ENCODE peak calls at places on chromosomes 1 and 21, in five cellular contexts. One of them, this sample, is unnamed.

GRCh38 chr1:101632548-101633256 is 364.0 kb downstream of the OLFM3 start:
- DNase-seq in choroid plexus epithelial cell: no peak
- DNase-seq in stomach: no peak
- DNase-seq in pancreas: no peak
- DNase-seq in AG10803: no peak
- DNase-seq in this sample: no peak

GRCh38 chr1:44447051-44447806 is 42.2 kb downstream of the RNF220 start:
- DNase-seq in choroid plexus epithelial cell: peak
- DNase-seq in stomach: no peak
- DNase-seq in pancreas: no peak
- DNase-seq in AG10803: no peak
- DNase-seq in this sample: no peak

GRCh38 chr1:113142791-113143190 is 69.8 kb downstream of the LRIG2 start:
- DNase-seq in choroid plexus epithelial cell: peak
- DNase-seq in stomach: no peak
- DNase-seq in pancreas: no peak
- DNase-seq in AG10803: peak
- DNase-seq in this sample: no peak

GRCh38 chr21:29943885-29944284 is 4.1 kb upstream of the GRIK1 start:
- DNase-seq in choroid plexus epithelial cell: peak
- DNase-seq in stomach: no peak
- DNase-seq in pancreas: no peak
- DNase-seq in AG10803: no peak
- DNase-seq in this sample: no peak

GRCh38 chr1:188420177-188420576 is 1591.4 kb downstream of the PLA2G4A start:
- DNase-seq in choroid plexus epithelial cell: no peak
- DNase-seq in stomach: no peak
- DNase-seq in pancreas: no peak
- DNase-seq in AG10803: no peak
- DNase-seq in this sample: no peak

GRCh38 chr1:248782311-248782887 is 26.8 kb upstream of the LYPD8 start:
- DNase-seq in choroid plexus epithelial cell: no peak
- DNase-seq in stomach: no peak
- DNase-seq in pancreas: no peak
- DNase-seq in AG10803: no peak
- DNase-seq in this sample: no peak

GRCh38 chr1:25706146-25707089 is 89.8 kb downstream of the MAN1C1 start:
- DNase-seq in choroid plexus epithelial cell: no peak
- DNase-seq in stomach: no peak
- DNase-seq in pancreas: peak
- DNase-seq in AG10803: no peak
- DNase-seq in this sample: no peak

GRCh38 chr1:11070876-11071275 is 11.1 kb upstream of the SRM start:
- DNase-seq in choroid plexus epithelial cell: no peak
- DNase-seq in stomach: no peak
- DNase-seq in pancreas: no peak
- DNase-seq in AG10803: no peak
- DNase-seq in this sample: no peak

GRCh38 chr1:54850737-54851136 is 36.3 kb downstream of the DHCR24 start:
- DNase-seq in choroid plexus epithelial cell: peak
- DNase-seq in stomach: no peak
- DNase-seq in pancreas: no peak
- DNase-seq in AG10803: peak
- DNase-seq in this sample: no peak

GRCh38 chr1:10421637-10422036 is 8.6 kb upstream of the CENPS start:
- DNase-seq in choroid plexus epithelial cell: no peak
- DNase-seq in stomach: no peak
- DNase-seq in pancreas: no peak
- DNase-seq in AG10803: no peak
- DNase-seq in this sample: no peak

GRCh38 chr1:230370109-230370508 is 56.0 kb downstream of the PGBD5 start:
- DNase-seq in choroid plexus epithelial cell: no peak
- DNase-seq in stomach: no peak
- DNase-seq in pancreas: no peak
- DNase-seq in AG10803: no peak
- DNase-seq in this sample: no peak

GRCh38 chr1:36327421-36328087 is 4.1 kb upstream of the EVA1B start:
- DNase-seq in choroid plexus epithelial cell: peak
- DNase-seq in stomach: no peak
- DNase-seq in pancreas: no peak
- DNase-seq in AG10803: peak
- DNase-seq in this sample: no peak

GRCh38 chr1:119467857-119468666 is 38.9 kb upstream of the HSD3B1 start:
- DNase-seq in choroid plexus epithelial cell: no peak
- DNase-seq in stomach: no peak
- DNase-seq in pancreas: no peak
- DNase-seq in AG10803: no peak
- DNase-seq in this sample: no peak

GRCh38 chr21:37799193-37800121 is 116.8 kb downstream of the KCNJ6 start:
- DNase-seq in choroid plexus epithelial cell: peak
- DNase-seq in stomach: no peak
- DNase-seq in pancreas: no peak
- DNase-seq in AG10803: no peak
- DNase-seq in this sample: peak

GRCh38 chr21:46110499-46111192 is 12.7 kb downstream of the COL6A2 start:
- DNase-seq in choroid plexus epithelial cell: no peak
- DNase-seq in stomach: peak
- DNase-seq in pancreas: peak
- DNase-seq in AG10803: no peak
- DNase-seq in this sample: no peak

GRCh38 chr21:38839370-38839681 is 33.6 kb downstream of the ETS2 start:
- DNase-seq in choroid plexus epithelial cell: peak
- DNase-seq in stomach: no peak
- DNase-seq in pancreas: no peak
- DNase-seq in AG10803: no peak
- DNase-seq in this sample: no peak

GRCh38 chr1:172909606-172910326 is 141.0 kb downstream of the TNFSF18 start:
- DNase-seq in choroid plexus epithelial cell: peak
- DNase-seq in stomach: no peak
- DNase-seq in pancreas: no peak
- DNase-seq in AG10803: peak
- DNase-seq in this sample: no peak

GRCh38 chr1:174871886-174872285 is 127.9 kb upstream of the CACYBP start:
- DNase-seq in choroid plexus epithelial cell: no peak
- DNase-seq in stomach: no peak
- DNase-seq in pancreas: no peak
- DNase-seq in AG10803: no peak
- DNase-seq in this sample: no peak

GRCh38 chr21:38428211-38428610 is 70.1 kb downstream of the ERG start:
- DNase-seq in choroid plexus epithelial cell: no peak
- DNase-seq in stomach: no peak
- DNase-seq in pancreas: no peak
- DNase-seq in AG10803: no peak
- DNase-seq in this sample: no peak

GRCh38 chr1:156471496-156472490 is 28.8 kb downstream of the MEF2D start:
- DNase-seq in choroid plexus epithelial cell: peak
- DNase-seq in stomach: peak
- DNase-seq in pancreas: peak
- DNase-seq in AG10803: no peak
- DNase-seq in this sample: no peak

GRCh38 chr21:20311388-20311787 is 686.8 kb upstream of the NCAM2 start:
- DNase-seq in choroid plexus epithelial cell: no peak
- DNase-seq in stomach: no peak
- DNase-seq in pancreas: no peak
- DNase-seq in AG10803: no peak
- DNase-seq in this sample: no peak

GRCh38 chr21:20313013-20313412 is 685.2 kb upstream of the NCAM2 start:
- DNase-seq in choroid plexus epithelial cell: no peak
- DNase-seq in stomach: no peak
- DNase-seq in pancreas: no peak
- DNase-seq in AG10803: no peak
- DNase-seq in this sample: no peak

GRCh38 chr21:20306836-20307235 is 691.4 kb upstream of the NCAM2 start:
- DNase-seq in choroid plexus epithelial cell: no peak
- DNase-seq in stomach: no peak
- DNase-seq in pancreas: no peak
- DNase-seq in AG10803: no peak
- DNase-seq in this sample: no peak

DNA sequence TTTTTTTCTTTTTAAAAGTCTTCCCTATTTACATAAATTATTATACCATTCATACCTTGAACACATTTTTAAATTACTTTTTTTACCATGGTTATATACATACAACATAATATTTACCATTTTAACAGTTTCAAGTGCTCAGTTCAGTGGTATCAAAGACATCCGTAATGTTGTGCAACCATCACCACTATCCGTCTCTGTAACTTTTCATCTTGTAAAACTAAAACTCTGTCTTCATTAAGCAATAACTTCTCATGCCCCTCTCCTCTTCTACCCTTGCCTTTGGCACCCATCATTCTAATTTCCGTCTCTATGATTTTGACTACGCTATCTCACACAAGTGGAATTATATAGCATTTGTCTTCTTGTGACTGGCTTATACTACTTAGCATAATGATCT is 689.6 kb upstream of the NCAM2 start:
- DNase-seq in choroid plexus epithelial cell: no peak
- DNase-seq in stomach: no peak
- DNase-seq in pancreas: no peak
- DNase-seq in AG10803: no peak
- DNase-seq in this sample: no peak
- TF ChIP-seq CTCF in choroid plexus epithelial cell: no peak
- TF ChIP-seq CTCF in stomach: no peak
- TF ChIP-seq CTCF in pancreas: no peak
- TF ChIP-seq CTCF in AG10803: no peak
- TF ChIP-seq CTCF in this sample: no peak

DNA sequence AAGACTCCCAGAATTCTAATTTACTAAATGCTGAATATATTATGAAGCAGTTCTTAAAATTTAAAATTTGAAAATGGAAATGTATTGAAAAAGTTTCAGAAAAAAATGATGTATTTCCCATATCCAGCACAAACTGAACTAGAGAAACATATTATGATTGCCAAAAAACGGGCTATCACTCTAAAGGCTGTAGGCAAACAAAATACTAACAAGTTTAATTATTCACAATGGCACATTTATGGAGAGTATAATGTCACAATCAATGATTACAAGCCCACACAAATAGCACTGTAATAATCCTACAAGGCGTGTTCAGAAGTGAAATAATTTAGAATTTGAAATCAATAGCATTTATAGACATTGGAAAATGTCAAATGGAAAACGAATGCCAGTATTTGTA is 531.3 kb downstream of the PTBP2 start:
- DNase-seq in choroid plexus epithelial cell: no peak
- DNase-seq in stomach: no peak
- DNase-seq in pancreas: no peak
- DNase-seq in AG10803: no peak
- DNase-seq in this sample: no peak
- TF ChIP-seq CTCF in choroid plexus epithelial cell: no peak
- TF ChIP-seq CTCF in stomach: no peak
- TF ChIP-seq CTCF in pancreas: no peak
- TF ChIP-seq CTCF in AG10803: no peak
- TF ChIP-seq CTCF in this sample: no peak

DNA sequence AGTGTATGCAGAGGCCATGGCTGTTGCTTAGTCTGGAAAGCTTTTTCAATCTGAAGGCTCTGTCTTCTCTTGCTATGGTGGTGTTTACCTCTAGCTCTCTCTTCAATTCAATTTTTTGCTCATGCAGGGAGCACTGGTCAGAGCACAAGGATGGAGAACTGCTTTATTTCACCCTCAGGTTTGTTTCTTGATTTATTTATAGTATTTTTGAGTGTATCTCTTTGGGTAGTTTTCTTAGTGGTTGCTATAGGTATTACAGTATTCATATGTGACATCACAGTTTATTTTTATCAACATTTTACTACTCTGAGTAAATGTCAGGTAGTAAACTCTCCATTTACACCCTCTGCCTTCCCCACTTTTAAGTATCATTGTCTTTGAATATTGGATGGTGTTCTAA is 147.9 kb downstream of the RASAL2 start:
- DNase-seq in choroid plexus epithelial cell: no peak
- DNase-seq in stomach: no peak
- DNase-seq in pancreas: no peak
- DNase-seq in AG10803: no peak
- DNase-seq in this sample: no peak
- TF ChIP-seq CTCF in choroid plexus epithelial cell: peak
- TF ChIP-seq CTCF in stomach: no peak
- TF ChIP-seq CTCF in pancreas: no peak
- TF ChIP-seq CTCF in AG10803: no peak
- TF ChIP-seq CTCF in this sample: peak

GRCh38 chr1:220878223-220879081 is 791 bp upstream of the HLX start:
- DNase-seq in choroid plexus epithelial cell: no peak
- DNase-seq in stomach: no peak
- DNase-seq in pancreas: no peak
- DNase-seq in AG10803: no peak
- DNase-seq in this sample: no peak
- TF ChIP-seq CTCF in choroid plexus epithelial cell: no peak
- TF ChIP-seq CTCF in stomach: no peak
- TF ChIP-seq CTCF in pancreas: no peak
- TF ChIP-seq CTCF in AG10803: peak
- TF ChIP-seq CTCF in this sample: no peak

DNA sequence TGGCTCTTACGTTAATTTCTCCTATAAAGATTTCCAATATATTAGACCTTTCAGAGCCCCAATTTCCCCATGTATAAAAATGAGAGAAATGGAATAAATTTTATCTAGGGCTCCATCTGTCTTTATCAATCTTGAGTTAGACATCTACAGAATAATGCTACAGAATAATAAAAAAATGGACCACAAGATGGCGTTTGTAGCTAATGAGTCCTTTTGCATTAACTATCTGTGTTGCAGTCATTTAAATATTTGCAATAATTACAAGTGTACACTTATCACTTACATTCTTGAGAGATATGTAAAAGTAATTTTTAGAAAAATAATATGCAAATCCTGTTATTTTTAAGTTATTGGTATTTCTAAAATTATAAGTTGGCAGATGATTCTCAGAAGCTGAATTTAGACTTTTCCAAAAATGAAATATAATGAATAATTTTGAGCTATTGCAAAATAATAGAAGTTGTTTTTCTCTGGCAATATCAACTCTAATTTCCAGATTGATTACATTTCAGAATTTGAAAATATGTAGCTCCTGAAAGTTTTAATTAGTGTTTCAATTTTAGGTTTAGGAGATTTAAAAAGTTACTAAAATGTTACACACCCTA is 87.7 kb downstream of the SNX7 start:
- DNase-seq in choroid plexus epithelial cell: peak
- DNase-seq in stomach: no peak
- DNase-seq in pancreas: no peak
- DNase-seq in AG10803: peak
- DNase-seq in this sample: no peak
- TF ChIP-seq CTCF in choroid plexus epithelial cell: peak
- TF ChIP-seq CTCF in stomach: no peak
- TF ChIP-seq CTCF in pancreas: no peak
- TF ChIP-seq CTCF in AG10803: peak
- TF ChIP-seq CTCF in this sample: peak

DNA sequence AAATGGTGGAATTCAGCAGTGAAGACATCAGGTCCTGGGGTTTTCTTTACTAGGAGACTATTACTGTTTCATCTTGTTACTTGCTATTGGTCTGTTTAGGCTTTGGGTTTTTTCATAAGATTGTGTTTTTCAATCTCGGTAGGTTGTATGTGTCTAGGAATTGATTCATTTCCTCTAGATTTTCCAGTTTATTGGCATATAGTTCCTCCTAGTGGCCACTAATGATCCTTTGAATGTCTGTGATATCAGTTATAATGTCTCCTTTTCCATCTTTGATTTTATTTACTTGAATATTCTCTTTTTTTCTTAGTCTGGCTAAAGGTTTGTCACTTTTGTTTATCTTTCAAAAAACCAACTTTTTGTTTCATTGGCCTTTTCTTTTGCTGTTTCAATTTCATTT is 233.0 kb downstream of the RWDD3 start:
- DNase-seq in choroid plexus epithelial cell: no peak
- DNase-seq in stomach: no peak
- DNase-seq in pancreas: no peak
- DNase-seq in AG10803: no peak
- DNase-seq in this sample: no peak
- TF ChIP-seq CTCF in choroid plexus epithelial cell: no peak
- TF ChIP-seq CTCF in stomach: peak
- TF ChIP-seq CTCF in pancreas: peak
- TF ChIP-seq CTCF in AG10803: no peak
- TF ChIP-seq CTCF in this sample: peak

GRCh38 chr21:36122977-36123376 is 11.9 kb upstream of the CBR3 start:
- DNase-seq in choroid plexus epithelial cell: peak
- DNase-seq in stomach: no peak
- DNase-seq in pancreas: no peak
- DNase-seq in AG10803: no peak
- DNase-seq in this sample: no peak
- TF ChIP-seq CTCF in choroid plexus epithelial cell: peak
- TF ChIP-seq CTCF in stomach: no peak
- TF ChIP-seq CTCF in pancreas: peak
- TF ChIP-seq CTCF in AG10803: peak
- TF ChIP-seq CTCF in this sample: peak